ENCODE peak calls at places on chromosome X, in six cellular contexts. C is AG04449, M is pancreas, J is kidney epithelial cell, N is BJ, D is Panc1. O is an unnamed sample.

GRCh38 chrX:77276742-77277141 is 170.4 kb upstream of the FGF16 start:
- DNase-seq in D (no peak), C (no peak), M (no peak), N (no peak), J (no peak), O (no peak)

GRCh38 chrX:1391370-1391706 is 575 bp downstream of the SLC25A6 start:
- DNase-seq in M (no peak), J (no peak), N (peak; percentile 12), D (no peak), C (no peak), O (peak; percentile 91)

GRCh38 chrX:85851418-85851817 is 195.9 kb downstream of the CHM start:
- DNase-seq in M (peak; percentile 30), D (peak; percentile 1), J (no peak), N (no peak), C (no peak), O (peak; percentile 52)

GRCh38 chrX:129678176-129678880 is 23.6 kb upstream of the APLN start:
- DNase-seq in M (peak; percentile 72), J (no peak), N (no peak), C (no peak), D (no peak), O (peak; percentile 82)

GRCh38 chrX:75781618-75782017 is 3.4 kb downstream of the MAGEE2 start:
- DNase-seq in N (no peak), C (no peak), J (no peak), M (no peak), D (no peak), O (no peak)

GRCh38 chrX:22053486-22053885 is 21.4 kb downstream of the PHEX start:
- DNase-seq in D (no peak), M (no peak), C (no peak), N (no peak), J (no peak), O (no peak)

GRCh38 chrX:42615161-42615563 is 162.8 kb downstream of the PPP1R2C start:
- DNase-seq in N (no peak), M (no peak), C (no peak), J (no peak), D (no peak), O (peak; percentile 17)

GRCh38 chrX:39605183-39605582 is 492.6 kb downstream of the BCOR start:
- DNase-seq in M (no peak), D (no peak), J (no peak), C (no peak), N (no peak), O (no peak)

GRCh38 chrX:68693481-68694410 is 46.3 kb downstream of the STARD8 start:
- DNase-seq in C (no peak), D (no peak), J (no peak), M (peak; percentile 82), N (no peak), O (peak; percentile 47)

GRCh38 chrX:25277574-25277973 is 261.8 kb upstream of the ARX start:
- DNase-seq in C (no peak), D (no peak), N (no peak), J (no peak), M (no peak), O (no peak)

GRCh38 chrX:118448273-118448783 is 47.3 kb upstream of the DOCK11 start:
- DNase-seq in D (no peak), C (peak; percentile 1), M (no peak), N (no peak), J (no peak), O (no peak)

GRCh38 chrX:24301806-24302205 is 12.1 kb downstream of the SUPT20HL2 start:
- DNase-seq in J (no peak), N (no peak), M (no peak), D (no peak), C (no peak), O (no peak)

GRCh38 chrX:69093960-69094935 is 71.0 kb downstream of the PJA1 start:
- DNase-seq in C (no peak), M (no peak), N (no peak), D (peak; percentile 10), J (no peak), O (peak; percentile 44)

GRCh38 chrX:23403849-23404248 is 69.2 kb downstream of the PTCHD1 start:
- DNase-seq in N (no peak), D (no peak), J (no peak), M (no peak), C (no peak), O (peak; percentile 24)

GRCh38 chrX:30961805-30962204 is 72.8 kb upstream of the TAB3 start:
- DNase-seq in D (no peak), J (no peak), N (no peak), M (no peak), C (no peak), O (no peak)

GRCh38 chrX:9646471-9647038 is 119.1 kb downstream of the GPR143 start:
- DNase-seq in M (no peak), D (no peak), J (no peak), C (no peak), N (no peak), O (no peak)

GRCh38 chrX:111131572-111131971 is 35.6 kb downstream of the PAK3 start:
- DNase-seq in M (no peak), D (no peak), N (no peak), J (no peak), C (no peak), O (no peak)

GRCh38 chrX:85109235-85109634 is 105.6 kb downstream of the APOOL start:
- DNase-seq in C (no peak), M (peak; percentile 41), J (no peak), D (no peak), N (no peak), O (peak; percentile 6)

GRCh38 chrX:139091878-139092277 is 380.4 kb upstream of the FGF13 start:
- DNase-seq in J (no peak), D (no peak), N (no peak), C (no peak), M (no peak), O (no peak)

GRCh38 chrX:118847676-118848075 is 24.1 kb downstream of the ZCCHC12 start:
- DNase-seq in M (no peak), J (no peak), D (peak; percentile 53), C (no peak), N (no peak), O (peak; percentile 24)

GRCh38 chrX:19046343-19047215 is 62.7 kb upstream of the PHKA2 start:
- DNase-seq in C (no peak), M (no peak), N (no peak), J (peak; percentile 31), D (peak; percentile 53), O (no peak)

DNA sequence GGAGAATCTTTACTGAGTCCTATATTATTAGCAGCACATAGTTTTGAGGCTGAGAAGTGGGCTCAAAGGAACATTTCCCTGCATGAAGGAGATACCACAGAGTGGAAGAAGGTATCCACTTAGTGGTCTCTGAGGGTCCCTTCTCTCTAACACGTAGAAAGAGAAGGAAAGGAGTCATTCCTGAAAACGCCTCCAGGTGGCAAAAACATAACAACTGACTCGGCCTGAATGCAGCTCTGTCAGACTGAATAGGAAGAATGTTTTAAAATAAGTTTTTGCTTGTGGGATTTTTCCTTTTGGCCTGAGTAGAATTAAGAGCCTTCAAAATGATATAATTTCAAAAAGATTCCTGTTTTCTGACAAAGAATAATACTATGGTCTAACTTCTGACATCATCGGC is 23.3 kb downstream of the RPGR start:
- DNase-seq in D (no peak), C (no peak), N (no peak), J (no peak), M (no peak), O (no peak)
- TF ChIP-seq CTCF in D (peak; percentile 43), C (peak; percentile 10), N (peak; percentile 35), J (peak; percentile 43), M (no peak), O (peak; percentile 42)

GRCh38 chrX:275967-276587 is 5.1 kb upstream of the PLCXD1 start:
- DNase-seq in N (no peak), J (no peak), M (peak; percentile 94), D (no peak), C (no peak), O (peak; percentile 69)
- TF ChIP-seq CTCF in N (peak; percentile 14), J (no peak), M (no peak), D (no peak), C (no peak), O (no peak)

GRCh38 chrX:153578200-153578835 is 20.6 kb downstream of the CCNQ start:
- DNase-seq in M (no peak), C (no peak), J (no peak), D (no peak), N (no peak), O (no peak)

GRCh38 chrX:153582896-153583295 is 16.0 kb downstream of the CCNQ start:
- DNase-seq in D (no peak), J (peak; percentile 9), N (no peak), C (no peak), M (peak; percentile 34), O (no peak)

GRCh38 chrX:153576961-153577360 is 22.0 kb downstream of the CCNQ start:
- DNase-seq in N (no peak), D (no peak), J (no peak), C (no peak), M (no peak), O (no peak)

GRCh38 chrX:153583433-153583832 is 15.5 kb downstream of the CCNQ start:
- DNase-seq in C (no peak), N (no peak), D (no peak), M (no peak), J (no peak), O (no peak)

GRCh38 chrX:153580700-153581386 is 18.1 kb downstream of the CCNQ start:
- DNase-seq in M (no peak), D (no peak), C (no peak), N (no peak), J (no peak), O (peak; percentile 16)
- TF ChIP-seq CTCF in M (no peak), D (no peak), C (no peak), N (no peak), J (no peak), O (no peak)

DNA sequence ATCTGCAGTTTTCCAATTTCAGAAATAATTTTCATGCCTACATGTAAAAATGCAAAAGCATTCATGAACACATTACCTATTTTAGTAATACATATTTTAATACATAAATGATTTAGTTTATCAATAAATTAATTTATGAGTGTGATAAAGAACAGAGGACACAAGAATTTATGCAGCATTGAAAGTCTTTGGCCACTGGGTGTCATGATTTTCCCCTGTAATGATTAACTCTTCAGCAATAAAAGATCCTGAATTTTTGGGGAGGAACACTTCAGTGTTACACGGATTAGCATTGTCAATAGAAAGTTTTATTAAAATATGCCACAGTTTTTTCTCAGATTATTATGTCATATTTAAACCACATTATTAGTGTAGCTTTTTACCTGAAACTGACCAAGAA is 8.6 kb upstream of the VCX2 start:
- DNase-seq in J (no peak), C (no peak), N (no peak), M (no peak), D (no peak), O (no peak)
- TF ChIP-seq CTCF in J (no peak), C (no peak), N (no peak), M (no peak), D (peak; percentile 6), O (no peak)

GRCh38 chrX:65667503-65668355 is at the start of gene MSN:
- DNase-seq in N (no peak), J (no peak), D (no peak), M (peak; percentile 75), C (no peak), O (peak; percentile 78)
- TF ChIP-seq CTCF in N (peak; percentile 30), J (peak; percentile 33), D (peak; percentile 24), M (no peak), C (peak; percentile 25), O (no peak)

GRCh38 chrX:142854970-142855369 is 170.8 kb upstream of the SPANXN4 start:
- DNase-seq in M (no peak), N (no peak), D (no peak), J (no peak), C (no peak), O (no peak)
- TF ChIP-seq CTCF in M (no peak), N (no peak), D (no peak), J (no peak), C (no peak), O (no peak)